ENCODE peak calls at places on chromosomes 4 and X, in five cellular contexts. D is memory B cell, S is mesenchymal stem cell, W is astrocyte, M is Daoy. O is an unnamed sample.

GRCh38 chr4:174461438-174462106 is 60.7 kb downstream of the HPGD start:
- DNase-seq in M (no peak), S (peak; percentile 55), D (no peak), W (no peak), O (peak; percentile 75)

GRCh38 chrX:13875572-13875971 is 58.7 kb upstream of the GPM6B start:
- DNase-seq in D (no peak), M (no peak), S (no peak), W (no peak), O (no peak)

GRCh38 chrX:97895751-97896150 is 1012.0 kb downstream of the RPA4 start:
- DNase-seq in D (no peak), M (no peak), W (peak; percentile 31), S (no peak), O (no peak)

GRCh38 chr4:56658410-56659003 is 22.6 kb downstream of the HOPX start:
- DNase-seq in D (no peak), M (no peak), S (peak; percentile 52), W (peak; percentile 84), O (no peak)

GRCh38 chr4:3202836-3203820 is 45.8 kb upstream of the MSANTD1 start:
- DNase-seq in W (no peak), S (no peak), D (no peak), M (no peak), O (no peak)

GRCh38 chr4:86981789-86982188 is 47.0 kb downstream of the AFF1 start:
- DNase-seq in W (no peak), S (no peak), M (no peak), D (no peak), O (no peak)

GRCh38 chr4:177509346-177509745 is 67.1 kb upstream of the AGA start:
- DNase-seq in S (no peak), W (no peak), M (no peak), D (no peak), O (no peak)

GRCh38 chrX:49310371-49310770 is 6.9 kb downstream of the GAGE10 start:
- DNase-seq in M (no peak), D (no peak), W (no peak), S (no peak), O (no peak)

GRCh38 chr4:151948351-151949016 is 187.7 kb upstream of the GATB start:
- DNase-seq in S (no peak), M (no peak), D (no peak), W (peak; percentile 32), O (no peak)

GRCh38 chr4:91113130-91113706 is 986.0 kb downstream of the CCSER1 start:
- DNase-seq in D (no peak), M (peak; percentile 1), S (peak; percentile 34), W (peak; percentile 8), O (no peak)

GRCh38 chr4:139889194-139889762 is 223.7 kb downstream of the MGST2 start:
- DNase-seq in S (no peak), W (no peak), D (no peak), M (no peak), O (no peak)

GRCh38 chr4:148089624-148090023 is 352.6 kb downstream of the NR3C2 start:
- DNase-seq in W (no peak), D (no peak), S (no peak), M (no peak), O (no peak)

GRCh38 chr4:183658362-183659028 is 490 bp downstream of the RWDD4 start:
- DNase-seq in M (peak; percentile 4), D (no peak), S (peak; percentile 38), W (no peak), O (no peak)

GRCh38 chr4:1376391-1376840 is 29.4 kb downstream of the UVSSA start:
- DNase-seq in W (no peak), D (no peak), M (no peak), S (no peak), O (no peak)

GRCh38 chr4:91064157-91064853 is 937.1 kb downstream of the CCSER1 start:
- DNase-seq in M (peak; percentile 29), D (no peak), W (peak; percentile 16), S (peak; percentile 80), O (peak; percentile 81)

GRCh38 chr4:41256740-41257256 is at the start of gene UCHL1:
- DNase-seq in S (peak; percentile 93), M (peak; percentile 97), D (no peak), W (peak; percentile 88), O (peak; percentile 94)

O was measured in NCI-H526 treated with DMSO at 0.1 percent for 48 hours.